ENCODE peak calls at places on chromosome 4, in five cellular contexts. R is activated CD4-positive, alpha-beta T cell treated with anti-CD3 and anti-CD28 coated beads, Interleukin-2, amount 50 U/mL, for 24 hours; I is HTR-8/SVneo; V is transverse colon; S is effector memory CD8-positive, alpha-beta T cell. L is an unnamed sample.

GRCh38 chr4:148770848-148771247 is 328.6 kb upstream of the NR3C2 start:
- DNase-seq in R (no peak), I (no peak), V (no peak), S (no peak), L (no peak)

GRCh38 chr4:188127157-188127874 is 11.9 kb upstream of the TRIML1 start:
- DNase-seq in R (no peak), I (peak), V (no peak), S (no peak), L (no peak)

GRCh38 chr4:6659897-6660296 is 19.4 kb downstream of the MRFAP1 start:
- DNase-seq in R (no peak), I (no peak), V (no peak), S (no peak), L (no peak)

GRCh38 chr4:99234331-99235010 is 15.4 kb upstream of the ADH6 start:
- DNase-seq in R (no peak), I (no peak), V (no peak), S (no peak), L (no peak)

GRCh38 chr4:182585321-182585720 is 331.9 kb downstream of the DCTD start:
- DNase-seq in R (no peak), I (no peak), V (no peak), S (no peak), L (no peak)

GRCh38 chr4:98778206-98778605 is 119.8 kb upstream of the TSPAN5 start:
- DNase-seq in R (no peak), I (peak), V (no peak), S (no peak), L (no peak)

GRCh38 chr4:17489123-17489522 is 22.8 kb downstream of the QDPR start:
- DNase-seq in R (no peak), I (no peak), V (no peak), S (no peak), L (no peak)

GRCh38 chr4:75745192-75745591 is 20.8 kb downstream of the USO1 start:
- DNase-seq in R (no peak), I (no peak), V (no peak), S (no peak), L (no peak)

GRCh38 chr4:1578968-1579833 is 104.9 kb downstream of the FAM53A start:
- DNase-seq in R (peak), I (peak), V (peak), S (peak), L (peak)

GRCh38 chr4:17578482-17578891 is 1.5 kb downstream of the LAP3 start:
- DNase-seq in R (no peak), I (no peak), V (no peak), S (no peak), L (no peak)

GRCh38 chr4:8355864-8356565 is 84.5 kb downstream of the ACOX3 start:
- DNase-seq in R (no peak), I (no peak), V (no peak), S (no peak), L (no peak)

GRCh38 chr4:93719552-93719951 is 109.0 kb upstream of the ATOH1 start:
- DNase-seq in R (no peak), I (no peak), V (no peak), S (no peak), L (no peak)

GRCh38 chr4:128866281-128866680 is 56.8 kb downstream of the JADE1 start:
- DNase-seq in R (no peak), I (no peak), V (no peak), S (no peak), L (no peak)

GRCh38 chr4:185134176-185134869 is 8.7 kb upstream of the SLC25A4 start:
- DNase-seq in R (no peak), I (peak), V (no peak), S (peak), L (no peak)

GRCh38 chr4:30471861-30472260 is 248.3 kb upstream of the PCDH7 start:
- DNase-seq in R (no peak), I (no peak), V (no peak), S (no peak), L (no peak)

GRCh38 chr4:83112678-83113428 is 1.7 kb downstream of the PLAC8 start:
- DNase-seq in R (no peak), I (peak), V (peak), S (no peak), L (no peak)

GRCh38 chr4:146260521-146260920 is 46.2 kb downstream of the REELD1 start:
- DNase-seq in R (no peak), I (no peak), V (no peak), S (no peak), L (no peak)

GRCh38 chr4:55184600-55185523 is 59.5 kb upstream of the KDR start:
- DNase-seq in R (no peak), I (no peak), V (peak), S (no peak), L (no peak)

GRCh38 chr4:127069675-127070074 is 563.1 kb upstream of the INTU start:
- DNase-seq in R (no peak), I (no peak), V (no peak), S (no peak), L (no peak)

GRCh38 chr4:98659741-98660507 is 1.5 kb upstream of the TSPAN5 start:
- DNase-seq in R (no peak), I (no peak), V (no peak), S (no peak), L (no peak)

GRCh38 chr4:37934609-37935008 is 25.6 kb upstream of the PTTG2 start:
- DNase-seq in R (no peak), I (no peak), V (no peak), S (no peak), L (no peak)

GRCh38 chr4:177119693-177120092 is 190.0 kb upstream of the NEIL3 start:
- DNase-seq in R (no peak), I (no peak), V (no peak), S (no peak), L (no peak)

GRCh38 chr4:154073107-154073817 is 284.4 kb upstream of the SFRP2 start:
- DNase-seq in R (no peak), I (no peak), V (no peak), S (no peak), L (no peak)

GRCh38 chr4:147525494-147526271 is 44.8 kb downstream of the EDNRA start:
- DNase-seq in R (no peak), I (no peak), V (no peak), S (no peak), L (no peak)

GRCh38 chr4:78166582-78166981 is 109.5 kb downstream of the FRAS1 start:
- DNase-seq in R (no peak), I (no peak), V (no peak), S (no peak), L (no peak)

GRCh38 chr4:53489279-53489889 is 101.9 kb downstream of the LNX1 start:
- DNase-seq in R (no peak), I (no peak), V (no peak), S (no peak), L (no peak)

GRCh38 chr4:166198921-166199320 is 325.9 kb downstream of the TLL1 start:
- DNase-seq in R (no peak), I (no peak), V (no peak), S (no peak), L (no peak)

GRCh38 chr4:87060957-87061356 is 126.1 kb downstream of the AFF1 start:
- DNase-seq in R (no peak), I (peak), V (no peak), S (no peak), L (no peak)

L was measured in breast epithelium.